ENCODE peak calls at places on chromosome 21, in nine cellular contexts. R is kidney epithelial cell, Q is body of pancreas, E is uterus, D is PC-3, G is heart left ventricle, T is NB4, F is mammary epithelial cell, H is transverse colon. O is an unnamed sample.
A peak's percentile ranks its signal among the peaks of the same experiment; 100 is the strongest.

GRCh38 chr21:42754270-42754933 is 101.0 kb downstream of the PDE9A start:
- DNase-seq in R (no peak), Q (no peak), E (no peak), D (no peak), G (no peak), T (no peak), F (no peak), H (no peak), O (no peak)

GRCh38 chr21:35050348-35051286 is 1.5 kb upstream of the RUNX1 start:
- DNase-seq in R (no peak), Q (no peak), E (no peak), D (peak; percentile 24), G (no peak), T (no peak), F (peak; percentile 12), H (no peak), O (no peak)

GRCh38 chr21:44253832-44254700 is 7.6 kb downstream of the DNMT3L start:
- DNase-seq in R (no peak), Q (no peak), E (peak; percentile 3), D (no peak), G (peak; percentile 51), T (no peak), F (no peak), H (no peak), O (no peak)

GRCh38 chr21:42558846-42559245 is 45.2 kb downstream of the SLC37A1 start:
- DNase-seq in R (peak; percentile 25), Q (no peak), E (no peak), D (no peak), G (peak; percentile 37), T (no peak), F (no peak), H (peak; percentile 2), O (no peak)

GRCh38 chr21:28758042-28758882 is 234.4 kb downstream of the LTN1 start:
- DNase-seq in R (no peak), Q (no peak), E (no peak), D (peak; percentile 41), G (no peak), T (no peak), F (no peak), H (no peak), O (no peak)

GRCh38 chr21:35508389-35508888 is 459.3 kb upstream of the RUNX1 start:
- DNase-seq in R (no peak), Q (peak; percentile 20), E (no peak), D (peak; percentile 92), G (peak; percentile 75), T (peak; percentile 98), F (peak; percentile 56), H (peak; percentile 50), O (no peak)

GRCh38 chr21:42432695-42433094 is 29.0 kb downstream of the UBASH3A start:
- DNase-seq in R (no peak), Q (no peak), E (no peak), D (no peak), G (no peak), T (no peak), F (no peak), H (no peak), O (no peak)

GRCh38 chr21:42724226-42724920 is 71.0 kb downstream of the PDE9A start:
- DNase-seq in R (peak; percentile 93), Q (no peak), E (peak; percentile 28), D (peak; percentile 96), G (no peak), T (peak; percentile 63), F (peak; percentile 82), H (peak; percentile 84), O (peak; percentile 42)

GRCh38 chr21:43286196-43286595 is 117.4 kb downstream of the CRYAA start:
- DNase-seq in R (no peak), Q (no peak), E (no peak), D (no peak), G (no peak), T (no peak), F (peak; percentile 32), H (no peak), O (no peak)

GRCh38 chr21:38240121-38240520 is 16.7 kb upstream of the KCNJ15 start:
- DNase-seq in R (peak; percentile 50), Q (no peak), E (no peak), D (no peak), G (no peak), T (no peak), F (no peak), H (no peak), O (no peak)

GRCh38 chr21:38241029-38241740 is 15.6 kb upstream of the KCNJ15 start:
- DNase-seq in R (no peak), Q (peak; percentile 22), E (no peak), D (no peak), G (no peak), T (no peak), F (no peak), H (no peak), O (no peak)

GRCh38 chr21:38242036-38242435 is 14.8 kb upstream of the KCNJ15 start:
- DNase-seq in R (no peak), Q (no peak), E (no peak), D (no peak), G (no peak), T (no peak), F (no peak), H (no peak), O (no peak)

GRCh38 chr21:38234395-38235142 is 22.2 kb upstream of the KCNJ15 start:
- DNase-seq in R (no peak), Q (no peak), E (no peak), D (peak; percentile 95), G (no peak), T (no peak), F (peak; percentile 92), H (peak; percentile 47), O (no peak)

GRCh38 chr21:38236232-38236631 is 20.6 kb upstream of the KCNJ15 start:
- DNase-seq in R (no peak), Q (no peak), E (no peak), D (peak; percentile 13), G (no peak), T (no peak), F (no peak), H (no peak), O (no peak)
- TF ChIP-seq CTCF in R (no peak), Q (no peak), E (no peak), D (peak; percentile 34), G (no peak), T (no peak), F (peak; percentile 11), H (no peak), O (peak; percentile 13)

GRCh38 chr21:33364830-33365229 is 38.4 kb upstream of the IFNGR2 start:
- DNase-seq in R (no peak), Q (no peak), E (no peak), D (no peak), G (no peak), T (no peak), F (no peak), H (no peak), O (no peak)

GRCh38 chr21:33360281-33360680 is 35.5 kb downstream of the IFNAR1 start:
- DNase-seq in R (no peak), Q (no peak), E (peak; percentile 43), D (peak; percentile 59), G (no peak), T (no peak), F (no peak), H (no peak), O (no peak)

GRCh38 chr21:33359446-33359845 is 34.7 kb downstream of the IFNAR1 start:
- DNase-seq in R (no peak), Q (no peak), E (no peak), D (no peak), G (no peak), T (no peak), F (no peak), H (no peak), O (no peak)

GRCh38 chr21:33362044-33362555 is 37.3 kb downstream of the IFNAR1 start:
- DNase-seq in R (no peak), Q (peak; percentile 18), E (no peak), D (peak; percentile 36), G (no peak), T (peak; percentile 64), F (no peak), H (peak; percentile 56), O (no peak)

GRCh38 chr21:33360871-33361602 is 36.3 kb downstream of the IFNAR1 start:
- DNase-seq in R (peak; percentile 49), Q (peak; percentile 83), E (peak; percentile 73), D (peak; percentile 84), G (peak; percentile 86), T (peak; percentile 80), F (peak; percentile 65), H (peak; percentile 89), O (peak; percentile 73)
- H3K4me3 ChIP-seq in R (no peak overlapping the region), Q (no peak overlapping the region), E (no peak overlapping the region), D (peak overlapping the region; percentile 32), G (peak overlapping the region; percentile 16), T (peak overlapping the region; percentile 45), F (peak overlapping the region; percentile 8), H (no peak overlapping the region), O (no peak overlapping the region)

GRCh38 chr21:25361097-25361496 is 246.2 kb downstream of the MRPL39 start:
- DNase-seq in R (no peak), Q (no peak), E (no peak), D (peak; percentile 69), G (no peak), T (no peak), F (no peak), H (no peak), O (no peak)

GRCh38 chr21:25361765-25362164 is 245.5 kb downstream of the MRPL39 start:
- DNase-seq in R (no peak), Q (no peak), E (no peak), D (no peak), G (no peak), T (no peak), F (no peak), H (no peak), O (no peak)

GRCh38 chr21:25359724-25360123 is 247.6 kb downstream of the MRPL39 start:
- DNase-seq in R (no peak), Q (no peak), E (no peak), D (peak; percentile 52), G (no peak), T (no peak), F (no peak), H (no peak), O (no peak)

GRCh38 chr21:25362375-25363267 is 244.7 kb downstream of the MRPL39 start:
- DNase-seq in R (no peak), Q (no peak), E (no peak), D (no peak), G (no peak), T (no peak), F (no peak), H (no peak), O (no peak)

GRCh38 chr21:25360593-25360992 is 246.7 kb downstream of the MRPL39 start:
- DNase-seq in R (no peak), Q (no peak), E (no peak), D (peak; percentile 40), G (no peak), T (peak; percentile 11), F (no peak), H (no peak), O (no peak)
- TF ChIP-seq CTCF in R (peak; percentile 30), Q (no peak), E (no peak), D (peak; percentile 52), G (no peak), T (peak; percentile 23), F (no peak), H (no peak), O (no peak)

DNA sequence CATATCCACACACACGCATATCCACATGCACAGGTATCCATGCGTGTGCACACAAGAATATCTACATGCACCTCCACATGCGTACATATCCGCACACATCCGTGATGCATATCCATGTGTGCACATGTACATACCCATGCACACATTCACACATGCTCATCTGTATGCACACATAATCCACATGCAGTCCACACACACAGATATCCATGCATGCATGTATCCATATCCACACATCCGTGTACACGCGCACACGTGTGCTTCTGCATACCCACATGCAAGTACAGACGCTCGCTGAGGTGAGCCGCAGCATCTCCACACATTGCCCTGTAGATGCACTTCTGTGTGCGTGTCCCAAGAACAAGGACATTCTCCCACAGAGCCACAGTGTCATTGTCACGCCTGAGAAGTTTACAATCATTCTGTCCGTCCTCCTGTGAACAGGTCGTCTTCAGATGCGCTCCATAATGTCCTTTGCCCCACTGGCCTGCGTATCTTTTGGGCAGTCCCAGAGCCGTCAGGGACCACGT is 43.4 kb downstream of the COL18A1 start:
- DNase-seq in R (no peak), Q (no peak), E (no peak), D (no peak), G (no peak), T (no peak), F (no peak), H (no peak), O (no peak)
- H3K4me3 ChIP-seq in R (no peak overlapping the region), Q (no peak overlapping the region), E (no peak overlapping the region), D (no peak overlapping the region), G (no peak overlapping the region), T (no peak overlapping the region), F (no peak overlapping the region), H (no peak overlapping the region), O (no peak overlapping the region)

O was measured in AG04449.